ENCODE peak calls at places on chromosomes 7 and 10, in ten cellular contexts. N is cardiac fibroblast, P is AG10803, U is psoas muscle, X is PC-3, A is heart left ventricle, Z is fibroblast of villous mesenchyme, B is AG09309, V is lung, O is IMR-90. T is an unnamed sample.

GRCh38 chr7:157500171-157500960 is 163.6 kb downstream of the DNAJB6 start:
- DNase-seq in P (no peak), A (no peak), U (no peak), O (no peak), Z (no peak), N (no peak), X (no peak), B (no peak), V (no peak), T (no peak)

GRCh38 chr7:37111459-37111858 is 337.2 kb downstream of the ELMO1 start:
- DNase-seq in B (no peak), P (no peak), U (no peak), A (no peak), V (no peak), O (no peak), N (no peak), Z (no peak), X (no peak), T (no peak)

GRCh38 chr10:100886099-100886498 is 26.7 kb upstream of the SLF2 start:
- DNase-seq in O (no peak), V (no peak), X (no peak), N (no peak), P (no peak), Z (no peak), U (no peak), B (no peak), A (no peak), T (no peak)

GRCh38 chr7:1015196-1015595 is 29.1 kb upstream of the GPR146 start:
- DNase-seq in Z (no peak), U (no peak), O (no peak), X (no peak), N (no peak), A (no peak), P (no peak), V (no peak), B (no peak), T (no peak)

GRCh38 chr10:113704637-113705343 is 25.1 kb downstream of the CASP7 start:
- DNase-seq in A (no peak), Z (peak), U (no peak), O (peak), X (peak), B (peak), V (no peak), N (peak), P (peak), T (no peak)

GRCh38 chr7:117941138-117941810 is 68.0 kb upstream of the CTTNBP2 start:
- DNase-seq in A (no peak), B (no peak), P (peak), U (no peak), N (no peak), V (no peak), Z (peak), O (peak), X (no peak), T (no peak)

GRCh38 chr7:107555893-107556292 is 7.8 kb downstream of the COG5 start:
- DNase-seq in V (no peak), A (no peak), O (no peak), N (no peak), B (no peak), P (no peak), Z (no peak), X (no peak), U (no peak), T (no peak)

GRCh38 chr7:33849004-33849403 is 56.3 kb upstream of the BMPER start:
- DNase-seq in V (no peak), U (no peak), B (no peak), P (peak), O (peak), Z (no peak), A (no peak), X (no peak), N (no peak), T (no peak)

GRCh38 chr7:36127075-36127740 is 25.8 kb upstream of the EEPD1 start:
- DNase-seq in V (no peak), X (no peak), A (no peak), P (no peak), U (no peak), O (peak), B (no peak), N (no peak), Z (peak), T (no peak)

GRCh38 chr10:98582363-98582762 is 135.6 kb upstream of the HPS1 start:
- DNase-seq in P (no peak), B (no peak), V (no peak), Z (no peak), X (no peak), A (no peak), N (no peak), O (no peak), U (no peak), T (no peak)

GRCh38 chr10:94439275-94439861 is 37.0 kb downstream of the TBC1D12 start:
- DNase-seq in B (no peak), O (peak), A (peak), P (peak), X (no peak), U (no peak), V (no peak), Z (no peak), N (peak), T (no peak)

GRCh38 chr7:133829336-133829897 is 297.7 kb upstream of the LRGUK start:
- DNase-seq in N (no peak), O (peak), A (no peak), X (no peak), V (no peak), U (no peak), P (peak), B (no peak), Z (peak), T (no peak)

GRCh38 chr7:84182301-84182700 is 12.3 kb downstream of the SEMA3A start:
- DNase-seq in B (no peak), V (no peak), P (no peak), Z (peak), A (no peak), U (no peak), O (peak), N (no peak), X (no peak), T (no peak)

GRCh38 chr7:7554021-7554432 is 12.7 kb upstream of the MIOS start:
- DNase-seq in P (peak), X (peak), U (peak), V (no peak), B (peak), N (peak), O (no peak), A (no peak), Z (no peak), T (no peak)

GRCh38 chr10:78916227-78916626 is 152.5 kb upstream of the ZMIZ1 start:
- DNase-seq in X (no peak), N (no peak), P (no peak), V (no peak), U (no peak), B (no peak), Z (no peak), O (no peak), A (no peak), T (no peak)

GRCh38 chr7:98869374-98870070 is at the start of gene TMEM130:
- DNase-seq in B (no peak), U (no peak), V (no peak), N (no peak), X (no peak), Z (no peak), P (no peak), A (no peak), O (no peak), T (no peak)

GRCh38 chr7:98869001-98869373 is 827 bp downstream of the TMEM130 start:
- DNase-seq in Z (no peak), V (no peak), X (no peak), U (no peak), P (no peak), A (no peak), O (no peak), B (no peak), N (no peak), T (no peak)

GRCh38 chr7:98868450-98868849 is 1.4 kb downstream of the TMEM130 start:
- DNase-seq in X (no peak), Z (no peak), V (no peak), U (no peak), B (no peak), P (no peak), O (no peak), A (no peak), N (no peak), T (no peak)

GRCh38 chr7:98870807-98871491 is 1.1 kb upstream of the TMEM130 start:
- DNase-seq in P (no peak), B (no peak), Z (no peak), V (no peak), N (no peak), O (no peak), A (no peak), U (no peak), X (no peak), T (no peak)

DNA sequence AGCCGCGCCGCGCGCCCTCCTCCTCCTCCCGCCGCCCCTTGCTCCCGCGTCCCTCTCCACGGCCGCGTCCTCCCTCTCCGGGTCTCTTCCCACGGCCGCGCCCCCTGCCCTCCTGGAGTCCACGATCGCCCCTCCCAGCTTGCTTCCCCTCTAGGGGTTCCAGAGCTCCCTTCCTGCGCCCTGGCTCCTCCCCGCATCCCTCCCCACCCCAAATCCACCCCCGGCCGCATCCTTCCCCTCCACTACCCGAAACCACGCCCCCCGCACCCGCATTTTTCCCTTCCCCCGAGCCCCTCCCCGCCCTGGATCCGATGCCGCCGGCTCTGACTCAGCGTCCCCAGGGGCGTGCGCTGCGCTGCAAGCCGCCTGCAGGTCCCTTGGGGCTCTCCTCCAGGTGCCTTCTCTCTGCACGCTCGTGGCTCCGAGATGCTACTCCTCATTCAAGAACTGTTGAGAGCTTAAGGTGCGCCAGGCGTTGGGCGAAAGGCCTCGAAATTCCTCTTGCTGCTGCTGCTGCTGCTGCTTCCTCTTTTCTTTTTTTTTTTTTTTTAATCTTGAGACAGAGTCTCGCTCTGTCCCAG is 347 bp upstream of the TMEM130 start:
- DNase-seq in N (peak), V (peak), O (peak), B (no peak), P (peak), A (peak), U (peak), Z (no peak), X (peak), T (no peak)
- H3K4me3 ChIP-seq in N (peak), V (no peak), O (peak), B (peak), P (peak), A (no peak), U (peak), Z (peak), X (no peak), T (peak)

GRCh38 chr10:69666756-69667155 is 36.7 kb downstream of the FAM241B start:
- DNase-seq in A (no peak), V (no peak), P (no peak), O (no peak), N (no peak), X (no peak), Z (no peak), B (no peak), U (no peak), T (no peak)

GRCh38 chr10:69665457-69666320 is 35.6 kb downstream of the FAM241B start:
- DNase-seq in P (no peak), Z (no peak), U (no peak), B (no peak), N (no peak), O (no peak), A (no peak), V (no peak), X (no peak), T (no peak)

GRCh38 chr10:69669408-69669807 is 39.4 kb downstream of the FAM241B start:
- DNase-seq in P (no peak), Z (no peak), O (no peak), A (no peak), B (no peak), V (no peak), U (no peak), X (no peak), N (no peak), T (no peak)

GRCh38 chr10:69663548-69663947 is 33.5 kb downstream of the FAM241B start:
- DNase-seq in Z (no peak), A (no peak), X (no peak), V (no peak), P (no peak), O (no peak), U (no peak), B (no peak), N (no peak), T (no peak)

DNA sequence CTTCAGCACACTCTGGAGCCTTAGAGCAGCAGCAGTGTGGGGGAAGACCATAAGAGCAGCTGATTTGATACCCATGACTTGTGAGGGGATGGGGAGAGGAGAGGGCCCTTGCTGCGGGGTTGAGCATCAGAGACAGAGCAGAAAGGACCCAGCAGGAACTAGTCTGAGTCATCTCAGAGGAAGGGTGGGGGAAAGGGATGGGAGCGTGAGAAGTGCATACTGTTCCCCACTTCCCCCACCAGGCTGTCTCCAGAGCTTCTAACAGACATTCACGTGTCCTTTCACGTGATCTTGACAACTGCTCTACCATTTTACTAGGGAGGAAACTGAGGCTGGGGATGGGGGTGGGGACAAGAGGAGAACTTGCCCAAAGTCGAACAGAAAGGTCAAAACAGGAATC is 38.7 kb downstream of the FAM241B start:
- DNase-seq in U (no peak), O (no peak), B (no peak), P (no peak), V (no peak), Z (no peak), A (no peak), N (no peak), X (no peak), T (no peak)
- TF ChIP-seq CTCF in U (no peak), O (no peak), B (no peak), P (no peak), V (no peak), Z (no peak), A (no peak), N (no peak), X (no peak), T (no peak)

GRCh38 chr10:121926157-121926556 is 1.7 kb downstream of the ATE1 start:
- DNase-seq in O (no peak), V (no peak), Z (no peak), X (no peak), B (no peak), U (no peak), A (no peak), N (no peak), P (no peak), T (no peak)
- H3K4me3 ChIP-seq in O (no peak), V (no peak), Z (peak), X (peak), B (no peak), U (peak), A (peak), N (no peak), P (peak), T (peak)

GRCh38 chr7:28808786-28809533 is 149.2 kb downstream of the TRIL start:
- DNase-seq in B (no peak), Z (no peak), U (no peak), P (peak), X (peak), A (peak), O (peak), N (no peak), V (no peak), T (no peak)
- TF ChIP-seq CTCF in B (no peak), Z (no peak), U (no peak), P (no peak), X (no peak), A (no peak), O (no peak), N (no peak), V (no peak), T (no peak)

GRCh38 chr10:71212249-71213126 is at the start of gene UNC5B:
- DNase-seq in U (peak), P (peak), V (peak), B (peak), A (peak), N (peak), Z (peak), X (peak), O (peak), T (peak)
- H3K4me3 ChIP-seq in U (peak), P (peak), V (peak), B (peak), A (peak), N (peak), Z (peak), X (peak), O (peak), T (peak)

DNA sequence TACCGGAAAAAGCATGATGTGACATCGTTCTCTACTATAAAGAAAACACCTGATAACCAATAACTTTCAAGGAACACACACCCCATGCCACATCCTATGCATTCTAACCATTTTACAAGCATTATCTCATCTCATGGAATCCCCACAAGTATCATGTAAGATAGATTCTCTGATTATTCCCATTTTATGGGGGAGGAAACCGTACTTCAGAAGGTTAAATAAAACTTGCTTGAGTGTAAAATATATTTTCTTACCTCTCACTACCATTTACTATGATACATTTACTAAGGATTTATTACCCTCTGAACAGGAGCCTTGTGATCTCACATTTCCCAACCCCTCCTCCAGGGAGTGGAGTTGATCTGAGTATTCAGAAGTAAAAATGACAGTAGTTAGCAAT is 522.7 kb downstream of the CNTNAP2 start:
- DNase-seq in P (no peak), B (no peak), Z (no peak), N (no peak), X (no peak), U (no peak), A (no peak), O (no peak), V (no peak), T (no peak)
- TF ChIP-seq CTCF in P (no peak), B (no peak), Z (no peak), N (no peak), X (no peak), U (no peak), A (no peak), O (no peak), V (no peak), T (no peak)

GRCh38 chr10:63798599-63799498 is 277.6 kb downstream of the REEP3 start:
- DNase-seq in X (peak), Z (peak), B (peak), O (peak), A (peak), P (peak), N (peak), U (peak), V (peak), T (peak)
- H3K4me3 ChIP-seq in X (peak), Z (no peak), B (no peak), O (no peak), A (no peak), P (no peak), N (no peak), U (no peak), V (no peak), T (no peak)

T was measured in HFF-Myc.